ENCODE peak calls at places on chromosomes 3 and 15, in four cellular contexts. One of them, this sample, is unnamed.
A peak's percentile ranks its signal among the peaks of the same experiment; 100 is the strongest.

GRCh38 chr3:144059481-144059880 is 87.9 kb downstream of the DIPK2A start:
- DNase-seq in kidney: no peak
- DNase-seq in NCI-H2081: no peak
- DNase-seq in dermis microvascular lymphatic vessel endothelial cell: no peak
- DNase-seq in this sample: no peak

GRCh38 chr3:16789344-16790100 is 95.2 kb upstream of the PLCL2 start:
- DNase-seq in NCI-H2081: no peak
- DNase-seq in dermis microvascular lymphatic vessel endothelial cell: no peak
- DNase-seq in kidney: no peak
- DNase-seq in this sample: no peak

GRCh38 chr3:71926242-71926560 is 141.3 kb upstream of the PROK2 start:
- DNase-seq in kidney: no peak
- DNase-seq in NCI-H2081: peak; percentile 76
- DNase-seq in dermis microvascular lymphatic vessel endothelial cell: peak; percentile 1
- DNase-seq in this sample: peak; percentile 14

GRCh38 chr15:72532991-72533601 is 59.0 kb downstream of the ARIH1 start:
- DNase-seq in dermis microvascular lymphatic vessel endothelial cell: no peak
- DNase-seq in kidney: no peak
- DNase-seq in NCI-H2081: no peak
- DNase-seq in this sample: no peak

GRCh38 chr3:159757341-159758060 is 231.1 kb upstream of the IL12A start:
- DNase-seq in NCI-H2081: no peak
- DNase-seq in dermis microvascular lymphatic vessel endothelial cell: no peak
- DNase-seq in kidney: no peak
- DNase-seq in this sample: no peak

GRCh38 chr3:43379343-43379742 is 93.0 kb downstream of the SNRK start:
- DNase-seq in NCI-H2081: no peak
- DNase-seq in dermis microvascular lymphatic vessel endothelial cell: no peak
- DNase-seq in kidney: no peak
- DNase-seq in this sample: no peak

GRCh38 chr15:41967506-41968206 is 4.7 kb downstream of the EHD4 start:
- DNase-seq in NCI-H2081: no peak
- DNase-seq in kidney: no peak
- DNase-seq in dermis microvascular lymphatic vessel endothelial cell: no peak
- DNase-seq in this sample: no peak

GRCh38 chr3:77414881-77415280 is 375.0 kb downstream of the ROBO2 start:
- DNase-seq in kidney: no peak
- DNase-seq in dermis microvascular lymphatic vessel endothelial cell: no peak
- DNase-seq in NCI-H2081: no peak
- DNase-seq in this sample: no peak

GRCh38 chr15:29428925-29429573 is 159.4 kb upstream of the NSMCE3 start:
- DNase-seq in NCI-H2081: no peak
- DNase-seq in dermis microvascular lymphatic vessel endothelial cell: no peak
- DNase-seq in kidney: no peak
- DNase-seq in this sample: no peak

GRCh38 chr3:46851364-46852328 is 11.6 kb downstream of the MYL3 start:
- DNase-seq in NCI-H2081: no peak
- DNase-seq in dermis microvascular lymphatic vessel endothelial cell: no peak
- DNase-seq in kidney: peak; percentile 56
- DNase-seq in this sample: no peak

GRCh38 chr3:35383216-35383615 is 256.1 kb upstream of the ARPP21 start:
- DNase-seq in dermis microvascular lymphatic vessel endothelial cell: peak; percentile 7
- DNase-seq in NCI-H2081: no peak
- DNase-seq in kidney: no peak
- DNase-seq in this sample: no peak

GRCh38 chr15:42820811-42821210 is 83.9 kb upstream of the CDAN1 start:
- DNase-seq in dermis microvascular lymphatic vessel endothelial cell: no peak
- DNase-seq in kidney: no peak
- DNase-seq in NCI-H2081: no peak
- DNase-seq in this sample: no peak

GRCh38 chr3:164459526-164460151 is 618.7 kb downstream of the SI start:
- DNase-seq in dermis microvascular lymphatic vessel endothelial cell: no peak
- DNase-seq in kidney: no peak
- DNase-seq in NCI-H2081: peak; percentile 72
- DNase-seq in this sample: no peak

GRCh38 chr3:126399756-126400155 is 5.0 kb downstream of the CFAP100 start:
- DNase-seq in kidney: no peak
- DNase-seq in dermis microvascular lymphatic vessel endothelial cell: no peak
- DNase-seq in NCI-H2081: no peak
- DNase-seq in this sample: no peak

GRCh38 chr3:71629289-71630252 is 46.0 kb upstream of the FOXP1 start:
- DNase-seq in kidney: no peak
- DNase-seq in NCI-H2081: no peak
- DNase-seq in dermis microvascular lymphatic vessel endothelial cell: no peak
- DNase-seq in this sample: no peak

GRCh38 chr15:89472785-89473256 is 23.6 kb downstream of the RHCG start:
- DNase-seq in kidney: peak; percentile 60
- DNase-seq in dermis microvascular lymphatic vessel endothelial cell: peak; percentile 36
- DNase-seq in NCI-H2081: peak; percentile 62
- DNase-seq in this sample: peak; percentile 16

GRCh38 chr3:172324591-172325203 is 123.6 kb downstream of the GHSR start:
- DNase-seq in dermis microvascular lymphatic vessel endothelial cell: no peak
- DNase-seq in kidney: no peak
- DNase-seq in NCI-H2081: no peak
- DNase-seq in this sample: no peak

GRCh38 chr3:179840985-179841384 is 188.1 kb downstream of the USP13 start:
- DNase-seq in dermis microvascular lymphatic vessel endothelial cell: peak; percentile 1
- DNase-seq in kidney: no peak
- DNase-seq in NCI-H2081: no peak
- DNase-seq in this sample: no peak

GRCh38 chr3:40341671-40342070 is 32.2 kb downstream of the EIF1B start:
- DNase-seq in NCI-H2081: no peak
- DNase-seq in dermis microvascular lymphatic vessel endothelial cell: no peak
- DNase-seq in kidney: no peak
- DNase-seq in this sample: no peak

GRCh38 chr3:18111702-18112311 is 313.3 kb downstream of the SATB1 start:
- DNase-seq in kidney: no peak
- DNase-seq in NCI-H2081: no peak
- DNase-seq in dermis microvascular lymphatic vessel endothelial cell: no peak
- DNase-seq in this sample: no peak

GRCh38 chr3:195224156-195224979 is 46.6 kb downstream of the XXYLT1 start:
- DNase-seq in dermis microvascular lymphatic vessel endothelial cell: no peak
- DNase-seq in NCI-H2081: no peak
- DNase-seq in kidney: no peak
- DNase-seq in this sample: no peak

GRCh38 chr3:113783463-113783862 is 36.6 kb downstream of the ATP6V1A start:
- DNase-seq in NCI-H2081: no peak
- DNase-seq in kidney: no peak
- DNase-seq in dermis microvascular lymphatic vessel endothelial cell: peak; percentile 92
- DNase-seq in this sample: no peak

GRCh38 chr3:67662733-67663132 is 8.3 kb upstream of the SUCLG2 start:
- DNase-seq in NCI-H2081: no peak
- DNase-seq in dermis microvascular lymphatic vessel endothelial cell: no peak
- DNase-seq in kidney: no peak
- DNase-seq in this sample: no peak

GRCh38 chr3:28840976-28841376 is 439.9 kb upstream of the RBMS3 start:
- DNase-seq in NCI-H2081: no peak
- DNase-seq in dermis microvascular lymphatic vessel endothelial cell: no peak
- DNase-seq in kidney: no peak
- DNase-seq in this sample: no peak

GRCh38 chr3:38000242-38000916 is 9.8 kb downstream of the VILL start:
- DNase-seq in NCI-H2081: no peak
- DNase-seq in dermis microvascular lymphatic vessel endothelial cell: no peak
- DNase-seq in kidney: peak; percentile 55
- DNase-seq in this sample: no peak

GRCh38 chr3:177800565-177800964 is 603.3 kb upstream of the TBL1XR1 start:
- DNase-seq in kidney: no peak
- DNase-seq in dermis microvascular lymphatic vessel endothelial cell: no peak
- DNase-seq in NCI-H2081: no peak
- DNase-seq in this sample: no peak

GRCh38 chr15:96232335-96232734 is 98.2 kb upstream of the NR2F2 start:
- DNase-seq in dermis microvascular lymphatic vessel endothelial cell: no peak
- DNase-seq in kidney: no peak
- DNase-seq in NCI-H2081: no peak
- DNase-seq in this sample: no peak

GRCh38 chr3:148093758-148094157 is 603.9 kb upstream of the AGTR1 start:
- DNase-seq in dermis microvascular lymphatic vessel endothelial cell: no peak
- DNase-seq in NCI-H2081: no peak
- DNase-seq in kidney: no peak
- DNase-seq in this sample: no peak

GRCh38 chr15:55799287-55800212 is 56.6 kb upstream of the PRTG start:
- DNase-seq in kidney: no peak
- DNase-seq in dermis microvascular lymphatic vessel endothelial cell: peak; percentile 36
- DNase-seq in NCI-H2081: peak; percentile 32
- DNase-seq in this sample: no peak

GRCh38 chr15:96217983-96218382 is 112.5 kb upstream of the NR2F2 start:
- DNase-seq in NCI-H2081: no peak
- DNase-seq in dermis microvascular lymphatic vessel endothelial cell: no peak
- DNase-seq in kidney: no peak
- DNase-seq in this sample: no peak

GRCh38 chr3:138114431-138114918 is 933 bp downstream of the DZIP1L start:
- DNase-seq in NCI-H2081: no peak
- DNase-seq in kidney: peak; percentile 72
- DNase-seq in dermis microvascular lymphatic vessel endothelial cell: no peak
- DNase-seq in this sample: no peak

GRCh38 chr3:127367593-127367992 is 79.7 kb upstream of the PRR20G start:
- DNase-seq in NCI-H2081: no peak
- DNase-seq in kidney: peak; percentile 56
- DNase-seq in dermis microvascular lymphatic vessel endothelial cell: no peak
- DNase-seq in this sample: no peak

GRCh38 chr15:95928822-95929221 is 401.7 kb upstream of the NR2F2 start:
- DNase-seq in dermis microvascular lymphatic vessel endothelial cell: no peak
- DNase-seq in NCI-H2081: no peak
- DNase-seq in kidney: no peak
- DNase-seq in this sample: no peak

GRCh38 chr3:74845086-74845485 is 230.6 kb upstream of the CNTN3 start:
- DNase-seq in kidney: no peak
- DNase-seq in NCI-H2081: no peak
- DNase-seq in dermis microvascular lymphatic vessel endothelial cell: no peak
- DNase-seq in this sample: no peak

GRCh38 chr15:72285402-72285801 is 13.0 kb upstream of the PARP6 start:
- DNase-seq in NCI-H2081: no peak
- DNase-seq in dermis microvascular lymphatic vessel endothelial cell: no peak
- DNase-seq in kidney: no peak
- DNase-seq in this sample: no peak

This sample was measured in SHP77 treated with DMSO at 0.1 percent for 48 hours.